ENCODE peak calls at places on chromosomes 1 and 21, in eight cellular contexts. C is transverse colon; F is spleen; D is lower lobe of right lung; E is CD8-positive, alpha-beta memory T cell; B is gastrocnemius medialis; K is hepatocyte; A is endodermal cell. T is an unnamed sample. For H3K4me1, the result is how much of the 10 kb centered on the place peaks cover.

GRCh38 chr1:228669401-228669695 is 65.9 kb upstream of the RHOU start:
- DNase-seq in A (no peak), K (no peak), E (no peak), C (no peak), F (no peak), B (no peak), D (no peak), T (no peak)

GRCh38 chr1:118143828-118144227 is 41.2 kb downstream of the SPAG17 start:
- DNase-seq in F (no peak), B (no peak), K (no peak), C (no peak), A (no peak), E (no peak), D (no peak), T (no peak)

GRCh38 chr1:197928849-197929336 is 11.7 kb downstream of the LHX9 start:
- DNase-seq in A (peak), K (no peak), F (no peak), E (no peak), B (no peak), D (peak), C (no peak), T (no peak)

GRCh38 chr1:165383067-165383466 is 26.6 kb upstream of the LMX1A start:
- DNase-seq in F (no peak), D (no peak), A (no peak), B (peak), E (no peak), C (peak), K (no peak), T (no peak)

GRCh38 chr1:207672525-207673130 is 27.7 kb downstream of the CR1L start:
- DNase-seq in A (peak), F (no peak), K (peak), B (no peak), C (peak), D (no peak), E (no peak), T (peak)

GRCh38 chr1:20033396-20033795 is 36.6 kb upstream of the PLA2G5 start:
- DNase-seq in C (no peak), E (no peak), A (no peak), F (no peak), D (no peak), K (no peak), B (no peak), T (no peak)

GRCh38 chr1:12177999-12178441 is 11.2 kb downstream of the TNFRSF1B start:
- DNase-seq in F (no peak), K (peak), C (peak), B (no peak), D (peak), A (no peak), E (peak), T (no peak)

GRCh38 chr1:235746245-235746644 is 96.7 kb upstream of the GNG4 start:
- DNase-seq in D (no peak), K (no peak), B (no peak), E (no peak), C (no peak), F (no peak), A (no peak), T (no peak)

GRCh38 chr1:67560580-67561285 is 124.3 kb upstream of the GADD45A start:
- DNase-seq in B (peak), D (no peak), K (no peak), A (no peak), E (no peak), C (no peak), F (no peak), T (no peak)

GRCh38 chr1:172277277-172277676 is 143.2 kb upstream of the C1orf105 start:
- DNase-seq in C (no peak), E (no peak), F (no peak), A (no peak), D (no peak), B (no peak), K (no peak), T (no peak)

GRCh38 chr1:65279092-65279448 is 30.3 kb upstream of the DNAJC6 start:
- DNase-seq in K (no peak), B (no peak), C (no peak), F (no peak), A (peak), D (no peak), E (no peak), T (no peak)

GRCh38 chr1:155002479-155003226 is at the start of gene ZBTB7B:
- DNase-seq in D (peak), A (peak), C (peak), K (peak), E (peak), F (peak), B (no peak), T (no peak)

GRCh38 chr1:84582802-84583587 is 8.8 kb upstream of the CTBS start:
- DNase-seq in B (no peak), C (no peak), D (no peak), F (no peak), A (peak), K (peak), E (no peak), T (peak)

GRCh38 chr21:41316200-41316599 is 401 bp upstream of the FAM3B start:
- DNase-seq in A (no peak), E (no peak), F (no peak), C (peak), D (no peak), B (no peak), K (no peak), T (no peak)
- H3K4me3 ChIP-seq in A (peak), E (no peak), F (peak), C (no peak), D (peak), B (peak), K (peak), T (no peak)

DNA sequence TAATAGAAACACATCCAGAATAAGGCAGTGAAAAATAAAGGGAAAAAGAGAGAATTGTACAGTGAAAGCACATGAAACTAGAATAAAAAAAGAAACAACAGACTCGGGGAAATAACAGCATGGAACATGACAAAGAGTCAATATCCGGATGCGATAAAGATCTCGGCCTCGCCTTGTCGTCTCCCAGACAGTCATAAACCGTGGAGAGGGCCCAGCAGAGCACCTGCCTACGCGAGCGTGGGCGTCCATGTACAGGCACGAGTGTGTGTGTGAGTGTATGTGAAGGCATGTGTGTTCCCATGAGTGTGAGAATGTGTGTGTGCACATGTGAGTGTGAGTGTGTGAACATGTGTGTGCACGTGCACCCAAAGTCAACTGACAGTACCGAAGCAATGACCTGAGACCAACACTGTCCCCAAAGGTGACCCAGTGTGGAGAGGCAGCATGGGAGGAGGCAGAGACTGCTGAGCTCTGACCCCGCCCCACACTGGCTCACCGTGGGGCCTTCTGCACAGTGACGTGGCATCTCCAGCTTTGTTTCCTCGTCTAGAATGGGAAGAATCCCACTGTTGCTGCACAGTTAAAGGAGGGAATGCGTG is 303.6 kb downstream of the NPHP4 start:
- DNase-seq in A (no peak), F (no peak), C (peak), E (no peak), K (peak), B (no peak), D (no peak), T (peak)
- H3K27ac ChIP-seq in A (no peak), F (no peak), C (no peak), E (no peak), K (peak), B (no peak), D (no peak), T (no peak)

GRCh38 chr1:156658945-156659574 is 17.1 kb downstream of the BCAN start:
- DNase-seq in K (no peak), F (no peak), E (no peak), C (no peak), D (no peak), A (peak), B (no peak), T (no peak)
- H3K4me1 ChIP-seq in K (half or more), F (half or more), E (half or more), C (half or more), D (half or more), A (under half), B (half or more), T (under half)

GRCh38 chr1:200980452-200980772 is 43.1 kb downstream of the KIF21B start:
- DNase-seq in F (no peak), B (no peak), C (no peak), K (no peak), E (no peak), A (no peak), D (no peak), T (no peak)
- H3K4me3 ChIP-seq in F (no peak), B (no peak), C (no peak), K (no peak), E (no peak), A (no peak), D (no peak), T (no peak)

DNA sequence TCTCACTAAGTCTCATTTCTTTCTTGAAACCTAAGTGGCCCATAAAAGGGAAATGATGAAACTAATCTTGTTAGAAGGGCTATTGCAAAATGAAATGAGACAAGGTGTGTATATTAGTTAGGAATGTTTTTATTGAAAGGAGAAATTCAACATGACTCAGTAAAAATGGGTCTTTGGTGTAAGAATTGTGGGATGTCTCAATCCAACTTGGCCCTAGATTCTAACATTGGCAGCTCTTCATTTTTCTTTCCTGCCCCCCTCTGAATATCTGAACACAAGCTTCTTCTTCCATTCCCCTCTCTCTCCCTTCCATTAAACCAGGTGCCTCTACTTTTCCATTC is 26.8 kb upstream of the TARBP1 start:
- DNase-seq in B (no peak), C (no peak), K (no peak), A (no peak), D (no peak), F (no peak), E (no peak), T (no peak)
- H3K27ac ChIP-seq in B (no peak), C (no peak), K (no peak), A (no peak), D (no peak), F (no peak), E (no peak), T (no peak)

GRCh38 chr21:34795152-34796141 is 126.7 kb downstream of the CLIC6 start:
- DNase-seq in B (no peak), F (no peak), E (no peak), A (no peak), D (no peak), C (peak), K (peak), T (peak)

GRCh38 chr21:34797202-34797527 is 128.4 kb downstream of the CLIC6 start:
- DNase-seq in F (no peak), D (no peak), K (no peak), B (no peak), A (no peak), E (no peak), C (no peak), T (peak)

GRCh38 chr21:34796518-34797201 is 127.9 kb downstream of the CLIC6 start:
- DNase-seq in B (no peak), A (peak), D (no peak), F (no peak), K (peak), C (no peak), E (no peak), T (no peak)

GRCh38 chr21:34799092-34799491 is 130.3 kb downstream of the CLIC6 start:
- DNase-seq in C (no peak), B (no peak), K (no peak), D (no peak), F (no peak), A (no peak), E (no peak), T (no peak)

GRCh38 chr21:34797926-34798595 is 129.3 kb downstream of the CLIC6 start:
- DNase-seq in E (no peak), C (no peak), B (no peak), F (no peak), A (no peak), K (no peak), D (no peak), T (peak)
- H3K4me1 ChIP-seq in E (under half), C (half or more), B (half or more), F (under half), A (under half), K (half or more), D (under half), T (under half)